ENCODE peak calls at places on chromosomes 3 and 15, in five cellular contexts. E, C, L, R and A are unnamed samples.

GRCh38 chr15:88647362-88648105 is 8.7 kb downstream of the ISG20 start:
- DNase-seq in C (peak), R (no peak), L (no peak), E (no peak), A (no peak)

GRCh38 chr3:99920530-99921376 is 103.1 kb downstream of the CMSS1 start:
- DNase-seq in E (peak), R (peak), C (peak), L (no peak), A (no peak)

GRCh38 chr3:32018723-32019564 is 37.4 kb downstream of the ZNF860 start:
- DNase-seq in R (peak), C (peak), E (peak), L (peak), A (no peak)

GRCh38 chr15:76201536-76202255 is 109.6 kb downstream of the ETFA start:
- DNase-seq in L (no peak), R (no peak), C (no peak), E (no peak), A (no peak)

GRCh38 chr15:98438907-98439306 is 209.4 kb upstream of the IGF1R start:
- DNase-seq in L (no peak), C (no peak), E (no peak), R (no peak), A (no peak)

GRCh38 chr3:189267981-189268613 is 96.3 kb downstream of the TPRG1 start:
- DNase-seq in R (no peak), L (no peak), C (peak), E (peak), A (peak)

GRCh38 chr15:85710340-85710842 is 84.3 kb downstream of the KLHL25 start:
- DNase-seq in R (no peak), C (no peak), L (no peak), E (no peak), A (no peak)

GRCh38 chr3:59273976-59274375 is 224.2 kb upstream of the CFAP20DC start:
- DNase-seq in E (no peak), R (no peak), C (peak), L (no peak), A (no peak)

GRCh38 chr3:34132069-34132677 is 333.7 kb downstream of the PDCD6IP start:
- DNase-seq in E (no peak), C (no peak), R (no peak), L (no peak), A (no peak)

GRCh38 chr3:137263982-137264777 is 306.4 kb downstream of the IL20RB start:
- DNase-seq in R (peak), C (no peak), L (no peak), E (no peak), A (no peak)

GRCh38 chr3:17605032-17605431 is 137.4 kb downstream of the TBC1D5 start:
- DNase-seq in R (peak), L (no peak), E (peak), C (peak), A (peak)

GRCh38 chr15:43285609-43286037 is 18.9 kb upstream of the TGM5 start:
- DNase-seq in E (peak), L (peak), R (peak), C (peak), A (peak)

GRCh38 chr3:129651316-129652202 is 45.1 kb upstream of the PLXND1 start:
- DNase-seq in R (no peak), L (no peak), E (no peak), C (peak), A (peak)

GRCh38 chr15:75049392-75049791 is 26.0 kb downstream of the PPCDC start:
- DNase-seq in C (no peak), L (no peak), E (no peak), R (peak), A (no peak)

GRCh38 chr15:74419432-74419831 is 14.3 kb downstream of the SEMA7A start:
- DNase-seq in R (no peak), C (no peak), L (no peak), E (no peak), A (no peak)

GRCh38 chr15:72473670-72474465 is at the start of gene ARIH1:
- DNase-seq in E (peak), R (peak), C (peak), L (peak), A (peak)
- H2AFZ ChIP-seq in E (peak), R (peak), C (peak), L (peak), A (peak)

GRCh38 chr15:63194291-63194681 is 4.9 kb downstream of the RAB8B start:
- DNase-seq in L (no peak), C (no peak), R (no peak), E (no peak), A (no peak)
- H3K4me3 ChIP-seq in L (no peak), C (peak), R (no peak), E (no peak), A (no peak)

DNA sequence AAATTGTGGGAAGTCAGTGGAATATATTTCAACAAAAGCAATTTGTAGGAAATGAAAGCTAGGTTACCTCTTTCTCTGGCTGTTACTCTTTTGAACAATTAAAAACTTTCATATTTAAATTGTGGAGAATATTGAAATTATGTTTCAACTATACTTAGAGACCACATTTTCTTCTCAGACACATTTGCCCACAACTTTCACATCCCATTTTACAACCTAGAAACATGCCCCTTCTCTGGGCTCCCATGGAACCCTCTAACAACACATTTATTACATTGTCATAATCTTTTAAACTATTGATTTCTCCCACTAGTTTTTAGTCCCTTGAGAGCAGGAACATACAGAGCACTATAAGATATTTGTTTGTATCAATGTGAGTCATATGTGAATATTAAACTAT is 211.7 kb upstream of the TTC14 start:
- DNase-seq in C (no peak), R (no peak), L (no peak), E (no peak), A (no peak)
- H2AFZ ChIP-seq in C (no peak), R (no peak), L (no peak), E (no peak), A (no peak)

DNA sequence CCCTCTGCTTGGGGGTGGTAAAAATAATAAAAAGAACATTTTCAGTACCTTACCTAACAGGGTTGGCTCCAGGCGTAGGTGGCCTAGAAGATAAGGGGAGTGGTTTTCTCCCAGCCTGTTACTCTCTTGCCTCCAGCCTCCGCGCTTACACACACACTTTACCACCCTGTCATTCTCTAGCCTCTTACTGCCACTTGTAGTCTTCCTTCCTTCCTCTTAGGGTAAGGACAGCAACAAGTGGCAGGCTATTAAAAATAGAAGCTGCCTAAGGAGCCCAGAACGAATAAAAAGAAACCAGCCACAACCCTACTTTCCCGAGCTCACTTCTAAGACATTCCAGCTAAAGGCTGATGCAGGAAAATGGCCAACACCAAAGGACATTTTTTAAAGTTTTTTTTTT is 9.6 kb upstream of the LIPH start:
- DNase-seq in R (peak), E (no peak), L (no peak), C (no peak), A (no peak)
- H3K4me3 ChIP-seq in R (no peak), E (no peak), L (no peak), C (no peak), A (no peak)

DNA sequence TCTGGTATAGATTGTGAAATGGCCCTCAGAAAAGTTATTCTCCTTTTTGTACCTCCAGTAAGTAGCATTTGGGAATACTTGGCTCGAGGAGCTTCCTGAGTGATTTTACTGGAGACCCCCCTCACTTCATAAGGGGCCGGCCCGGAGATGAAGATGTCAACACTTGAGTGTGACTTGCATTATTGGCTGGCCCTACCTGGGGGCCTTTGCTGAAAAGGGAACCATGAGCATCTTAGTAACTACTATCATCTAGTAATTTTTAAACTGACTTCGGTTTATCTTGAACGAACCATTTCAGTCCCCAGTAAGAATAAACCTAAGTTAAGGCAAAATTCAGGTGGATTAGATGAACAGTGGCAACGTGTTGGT is 1.3 kb downstream of the FAIM start:
- DNase-seq in C (no peak), L (no peak), E (no peak), R (no peak), A (no peak)
- H2AFZ ChIP-seq in C (peak), L (no peak), E (no peak), R (peak), A (peak)

GRCh38 chr3:79199966-79200365 is 567.8 kb downstream of the ROBO1 start:
- DNase-seq in L (no peak), R (no peak), E (no peak), C (no peak), A (no peak)
- H3K4me3 ChIP-seq in L (no peak), R (no peak), E (no peak), C (no peak), A (no peak)

GRCh38 chr3:198032039-198032438 is 72.0 kb downstream of the LMLN start:
- DNase-seq in E (no peak), L (no peak), R (no peak), C (no peak), A (no peak)
- H2AFZ ChIP-seq in E (no peak), L (no peak), R (no peak), C (no peak), A (no peak)

DNA sequence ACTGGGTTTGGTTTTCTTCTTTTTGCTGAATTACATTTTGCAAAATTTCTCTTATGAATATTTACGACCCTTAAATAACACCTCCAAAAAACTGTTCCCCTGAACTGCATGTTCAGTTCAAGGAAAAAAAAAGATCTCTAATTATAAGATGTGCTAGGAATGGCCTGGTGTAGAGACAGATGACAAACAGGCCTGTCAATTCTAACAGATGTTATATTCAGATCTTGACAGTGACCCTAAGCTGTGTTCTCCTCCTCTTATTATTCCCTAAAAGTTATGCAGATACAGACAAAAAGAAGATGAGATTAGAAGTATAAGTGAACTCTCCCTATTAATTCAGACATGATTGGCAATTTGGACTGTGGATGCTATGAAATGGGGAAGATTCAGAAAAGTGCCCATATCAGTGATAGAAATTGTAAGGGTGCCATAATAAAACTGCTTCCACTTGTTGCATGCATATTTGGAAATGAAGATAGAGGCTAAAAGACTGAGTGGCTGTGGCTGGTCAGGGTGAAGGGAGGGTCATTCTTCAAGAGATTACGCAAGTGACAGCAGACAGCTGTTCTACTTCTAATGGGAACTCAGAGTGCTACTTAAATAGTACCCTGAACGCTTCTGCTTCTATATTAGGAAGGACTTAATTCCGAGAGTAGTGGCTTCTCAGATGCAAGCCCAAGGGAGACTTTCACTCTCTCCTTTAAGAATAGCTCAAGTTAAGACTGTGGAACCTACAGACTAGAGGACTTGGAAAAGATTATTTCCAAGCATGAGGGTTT is 75.5 kb downstream of the ADAMTS9 start:
- DNase-seq in R (peak), E (no peak), L (no peak), C (no peak), A (no peak)
- H3K4me3 ChIP-seq in R (no peak), E (no peak), L (no peak), C (no peak), A (no peak)